ENCODE peak calls at places on chromosome 1, in five cellular contexts. U is neural progenitor cell, W is heart right ventricle, Q is left ventricle myocardium inferior, M is A549. Z is an unnamed sample.

GRCh38 chr1:57835620-57836019 is 411.8 kb upstream of the DAB1 start:
- DNase-seq in M (no peak), W (no peak), Q (no peak), U (peak; percentile 17), Z (peak; percentile 14)

GRCh38 chr1:180269848-180270766 is 40.0 kb downstream of the LHX4 start:
- DNase-seq in Q (no peak), M (peak; percentile 29), W (no peak), U (peak; percentile 39), Z (peak; percentile 82)

GRCh38 chr1:145849356-145850165 is 4.1 kb downstream of the NUDT17 start:
- DNase-seq in Q (no peak), M (no peak), W (no peak), U (peak; percentile 20), Z (no peak)

GRCh38 chr1:18557621-18558465 is 72.8 kb upstream of the PAX7 start:
- DNase-seq in W (no peak), M (no peak), U (peak; percentile 91), Q (no peak), Z (peak; percentile 49)

GRCh38 chr1:214540324-214540723 is 11.1 kb downstream of the PTPN14 start:
- DNase-seq in U (no peak), Q (no peak), W (no peak), M (no peak), Z (no peak)

GRCh38 chr1:204190212-204191211 is 5.8 kb downstream of the KISS1 start:
- DNase-seq in U (peak; percentile 33), Q (no peak), M (no peak), W (no peak), Z (peak; percentile 67)

GRCh38 chr1:243269461-243269801 is 13.6 kb downstream of the SDCCAG8 start:
- DNase-seq in W (no peak), U (no peak), Q (no peak), M (no peak), Z (no peak)

GRCh38 chr1:183349201-183349711 is 68.9 kb downstream of the NMNAT2 start:
- DNase-seq in U (peak; percentile 41), M (no peak), W (no peak), Q (no peak), Z (no peak)

GRCh38 chr1:38154089-38154470 is 107.5 kb upstream of the POU3F1 start:
- DNase-seq in M (no peak), Q (no peak), W (no peak), U (no peak), Z (no peak)

GRCh38 chr1:102191723-102192122 is 195.0 kb upstream of the OLFM3 start:
- DNase-seq in M (peak; percentile 36), Q (no peak), W (no peak), U (peak; percentile 85), Z (no peak)

GRCh38 chr1:208980590-208980989 is 602.9 kb upstream of the CAMK1G start:
- DNase-seq in U (no peak), W (no peak), M (no peak), Q (no peak), Z (no peak)

GRCh38 chr1:12344611-12345299 is 114.9 kb downstream of the VPS13D start:
- DNase-seq in Q (no peak), W (no peak), U (no peak), M (no peak), Z (peak; percentile 14)

GRCh38 chr1:112878321-112878720 is 77.7 kb downstream of the SLC16A1 start:
- DNase-seq in M (no peak), Q (no peak), U (peak; percentile 9), W (no peak), Z (no peak)

GRCh38 chr1:228793032-228793431 is 57.8 kb downstream of the RHOU start:
- DNase-seq in Q (no peak), U (no peak), W (no peak), M (no peak), Z (no peak)

DNA sequence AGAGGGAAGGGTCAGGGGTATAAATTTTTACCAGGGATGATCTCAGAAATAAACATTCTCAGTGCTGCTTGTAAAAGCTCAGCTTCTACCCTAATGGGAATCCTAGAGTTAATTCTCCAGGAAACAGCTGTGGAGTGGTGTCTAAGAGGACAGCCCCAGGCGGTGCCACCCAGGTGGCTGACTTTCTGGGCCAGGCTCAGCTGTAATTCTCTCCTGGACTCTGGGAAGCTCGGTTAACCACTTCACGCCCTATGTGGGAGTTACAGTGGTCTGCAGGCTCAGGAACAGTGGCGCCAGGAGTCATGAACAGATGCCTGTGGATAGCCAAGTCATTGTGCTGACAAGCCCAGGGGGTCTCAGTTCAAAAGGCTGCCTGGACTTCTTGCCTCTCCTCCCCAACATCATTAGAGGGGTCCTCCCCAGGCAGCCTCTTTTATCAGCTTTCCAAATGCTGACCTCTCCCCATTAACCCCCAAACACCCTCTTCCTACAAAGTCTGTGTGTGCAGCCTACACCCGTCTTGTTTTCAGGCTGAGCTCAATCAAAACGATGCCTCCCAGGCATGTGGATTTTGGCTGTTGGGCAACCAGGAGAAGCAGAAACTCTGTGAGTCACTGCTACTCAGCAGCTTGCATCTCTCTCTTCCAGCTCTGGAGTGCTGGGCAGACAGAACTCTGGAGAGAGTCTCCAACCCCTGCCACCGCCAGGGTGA is 1.2 kb downstream of the HHIPL2 start:
- DNase-seq in U (peak; percentile 34), Q (no peak), W (no peak), M (peak; percentile 79), Z (no peak)
- TF ChIP-seq CTCF in U (no peak), Q (no peak), W (no peak), M (no peak), Z (no peak)

GRCh38 chr1:160674415-160674814 is 27.6 kb upstream of the SLAMF1 start:
- DNase-seq in W (no peak), M (no peak), Q (no peak), U (no peak), Z (no peak)

GRCh38 chr1:160671603-160672002 is 24.8 kb upstream of the SLAMF1 start:
- DNase-seq in Q (no peak), U (no peak), W (no peak), M (no peak), Z (no peak)

GRCh38 chr1:160672118-160672517 is 25.3 kb upstream of the SLAMF1 start:
- DNase-seq in W (no peak), U (no peak), Q (no peak), M (no peak), Z (no peak)

GRCh38 chr1:160670701-160671100 is 23.9 kb upstream of the SLAMF1 start:
- DNase-seq in W (no peak), M (no peak), Q (no peak), U (no peak), Z (no peak)

GRCh38 chr1:160672789-160673695 is 26.2 kb upstream of the SLAMF1 start:
- DNase-seq in Q (no peak), U (no peak), W (no peak), M (no peak), Z (no peak)
- H3K4me1 ChIP-seq in Q (no peaks in the 10 kb centered on the region), U (peaks cover 7% of the 10 kb centered on the region), W (no peaks in the 10 kb centered on the region), M (no peaks in the 10 kb centered on the region), Z (no peaks in the 10 kb centered on the region)

GRCh38 chr1:179194068-179194537 is 35.4 kb downstream of the ABL2 start:
- DNase-seq in W (no peak), U (no peak), M (no peak), Q (no peak), Z (no peak)
- TF ChIP-seq CTCF in W (no peak), U (no peak), M (no peak), Q (no peak), Z (no peak)

GRCh38 chr1:93394514-93394913 is 48.8 kb downstream of the DR1 start:
- DNase-seq in U (no peak), W (no peak), M (no peak), Q (no peak), Z (no peak)

GRCh38 chr1:93395195-93395594 is 49.5 kb downstream of the DR1 start:
- DNase-seq in U (no peak), Q (no peak), W (no peak), M (no peak), Z (no peak)

DNA sequence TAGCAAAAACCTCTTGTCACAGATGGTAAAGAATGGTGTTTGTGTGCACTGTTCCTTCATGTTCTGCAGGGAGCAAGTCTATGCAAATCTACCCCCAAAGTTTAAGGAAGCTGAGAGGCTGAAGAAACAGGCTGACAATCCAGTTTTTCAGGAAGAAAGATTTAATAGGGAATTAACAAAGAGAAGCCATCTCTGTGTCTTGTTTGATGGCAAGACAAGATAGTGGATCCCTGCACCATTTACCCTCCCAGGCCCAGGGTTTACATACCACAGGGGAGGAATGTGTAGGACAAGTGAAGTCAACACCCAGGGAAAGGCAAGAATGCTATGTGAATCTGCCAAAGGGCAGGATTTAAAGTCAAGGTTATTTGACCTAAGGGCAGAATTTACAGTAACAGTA is 48.1 kb upstream of the FNBP1L start:
- DNase-seq in U (no peak), Q (no peak), M (no peak), W (no peak), Z (no peak)
- H3K4me1 ChIP-seq in U (no peaks in the 10 kb centered on the region), Q (no peaks in the 10 kb centered on the region), M (no peaks in the 10 kb centered on the region), W (no peaks in the 10 kb centered on the region), Z (no peaks in the 10 kb centered on the region)

DNA sequence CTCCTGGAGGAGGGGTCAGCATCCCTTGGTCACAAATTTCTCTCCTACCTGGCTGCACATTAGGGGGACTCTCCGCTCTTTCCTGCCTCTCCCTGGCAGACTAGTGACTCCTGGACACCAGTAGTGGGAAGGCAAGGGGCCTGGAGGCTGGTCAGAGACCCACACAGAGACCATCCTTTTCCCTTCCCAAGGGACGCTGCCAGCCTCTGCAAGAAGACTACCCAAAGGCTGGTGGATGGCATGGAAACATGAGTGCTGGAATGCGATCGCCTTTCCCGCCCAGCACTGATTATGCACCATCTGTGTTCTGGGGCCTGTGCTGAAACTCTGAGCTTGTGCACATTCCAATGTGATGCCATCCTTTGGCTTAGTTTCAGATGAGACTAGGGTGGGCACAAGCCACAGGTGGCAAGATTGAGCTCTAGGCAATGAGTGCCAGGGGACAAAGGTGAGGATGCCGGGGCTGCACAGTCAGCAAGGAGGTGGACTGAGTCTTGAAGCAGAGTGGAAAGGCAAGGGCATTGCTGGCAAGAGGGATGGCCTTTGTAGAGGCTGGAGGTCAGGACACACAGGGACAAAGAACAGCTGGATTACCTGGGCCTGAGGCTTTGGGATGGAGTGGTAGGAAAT is 12.6 kb upstream of the EPS8L3 start:
- DNase-seq in Q (peak; percentile 11), W (peak; percentile 8), M (no peak), U (no peak), Z (no peak)
- TF ChIP-seq CTCF in Q (no peak), W (no peak), M (no peak), U (no peak), Z (no peak)

GRCh38 chr1:198494139-198494538 is 46.3 kb downstream of the ATP6V1G3 start:
- DNase-seq in Q (no peak), U (no peak), M (no peak), W (no peak), Z (no peak)
- H3K4me1 ChIP-seq in Q (no peaks in the 10 kb centered on the region), U (no peaks in the 10 kb centered on the region), M (peaks cover 28% of the 10 kb centered on the region), W (no peaks in the 10 kb centered on the region), Z (no peaks in the 10 kb centered on the region)

DNA sequence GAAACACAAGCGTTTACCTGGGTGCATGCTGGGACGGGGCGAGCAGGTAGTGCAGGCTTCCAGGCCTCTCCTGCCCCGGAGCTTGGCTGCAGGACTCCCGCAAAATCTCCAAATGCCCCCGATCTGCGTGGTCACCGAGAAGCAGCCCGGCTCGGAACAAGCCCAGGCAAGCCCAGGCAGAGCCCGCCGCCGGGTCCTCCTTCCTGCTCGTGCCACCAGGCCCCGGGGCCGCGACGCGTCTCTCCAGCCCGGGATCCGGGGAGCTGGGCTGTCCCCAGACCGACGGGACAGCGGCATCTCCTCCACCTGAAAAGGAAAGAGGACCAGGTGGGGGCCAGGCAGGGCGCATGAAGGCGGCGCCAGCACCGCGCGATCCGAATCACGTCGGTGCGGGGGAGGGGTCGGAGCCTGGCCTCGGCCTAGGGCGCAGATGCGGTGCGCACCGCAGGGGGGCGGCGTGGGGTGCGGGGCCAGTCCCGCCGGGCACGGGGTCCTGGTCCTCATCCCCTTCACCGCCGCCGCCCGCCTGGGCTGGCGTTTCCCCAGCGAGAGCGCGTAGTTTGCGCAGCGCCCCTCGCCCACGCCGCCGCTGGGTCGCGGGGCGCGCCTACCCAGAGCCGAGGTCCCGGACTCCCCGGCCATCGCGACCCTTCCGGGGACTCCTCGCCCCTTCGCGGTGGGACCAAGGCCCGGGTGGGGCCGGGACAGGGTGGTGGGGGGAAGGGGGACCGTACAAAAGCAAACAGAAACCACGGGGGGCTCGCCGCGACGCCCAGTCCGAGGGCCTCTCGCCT is 52.4 kb upstream of the H6PD start:
- DNase-seq in M (peak; percentile 50), Q (peak; percentile 40), U (peak; percentile 66), W (peak; percentile 43), Z (peak; percentile 68)
- TF ChIP-seq CTCF in M (peak; percentile 10), Q (peak; percentile 37), U (no peak), W (no peak), Z (no peak)

Z was measured in mucosa of descending colon.